ENCODE peak calls at places on chromosomes 7 and 10, in six cellular contexts. H, J, V, Z, G and O are unnamed samples. For H3K4me1, the result is how much of the 10 kb centered on the place peaks cover.

GRCh38 chr10:18777258-18777657 is 118.0 kb downstream of the ARL5B start:
- DNase-seq in H (no peak), J (no peak), V (no peak), Z (no peak), G (no peak), O (no peak)

GRCh38 chr10:35633006-35633980 is 8.8 kb downstream of the FZD8 start:
- DNase-seq in H (no peak), J (no peak), V (no peak), Z (no peak), G (no peak), O (no peak)

GRCh38 chr10:103833731-103834365 is 21.5 kb downstream of the SH3PXD2A start:
- DNase-seq in H (no peak), J (no peak), V (peak), Z (no peak), G (peak), O (peak)

GRCh38 chr7:47937711-47938573 is 10.3 kb downstream of the PKD1L1 start:
- DNase-seq in H (no peak), J (no peak), V (peak), Z (no peak), G (no peak), O (no peak)

GRCh38 chr10:61903184-61903990 is 1.9 kb downstream of the ARID5B start:
- DNase-seq in H (peak), J (peak), V (peak), Z (peak), G (peak), O (peak)

GRCh38 chr10:93746844-93747284 is 10.9 kb upstream of the LGI1 start:
- DNase-seq in H (peak), J (peak), V (peak), Z (no peak), G (no peak), O (peak)

GRCh38 chr10:16995867-16996529 is 133.6 kb downstream of the CUBN start:
- DNase-seq in H (peak), J (peak), V (no peak), Z (no peak), G (no peak), O (no peak)

GRCh38 chr7:157593541-157593940 is 256.7 kb downstream of the DNAJB6 start:
- DNase-seq in H (no peak), J (no peak), V (no peak), Z (no peak), G (no peak), O (no peak)

GRCh38 chr7:99786726-99787300 is 2.8 kb upstream of the CYP3A4 start:
- DNase-seq in H (no peak), J (no peak), V (no peak), Z (no peak), G (no peak), O (no peak)

GRCh38 chr10:60312818-60313588 is 76.7 kb downstream of the ANK3 start:
- DNase-seq in H (peak), J (peak), V (no peak), Z (no peak), G (no peak), O (no peak)

GRCh38 chr10:132311338-132311939 is 3.7 kb upstream of the STK32C start:
- DNase-seq in H (no peak), J (no peak), V (no peak), Z (no peak), G (peak), O (no peak)

GRCh38 chr7:122913608-122914007 is 27.3 kb upstream of the CADPS2 start:
- DNase-seq in H (no peak), J (no peak), V (no peak), Z (no peak), G (no peak), O (no peak)

GRCh38 chr10:116457480-116457879 is 29.8 kb downstream of the PNLIPRP3 start:
- DNase-seq in H (no peak), J (no peak), V (no peak), Z (no peak), G (no peak), O (no peak)

GRCh38 chr10:13593560-13593959 is 6.8 kb downstream of the PRPF18 start:
- DNase-seq in H (peak), J (no peak), V (no peak), Z (no peak), G (no peak), O (no peak)

GRCh38 chr10:17616403-17617030 is 657 bp downstream of the HACD1 start:
- DNase-seq in H (peak), J (peak), V (peak), Z (peak), G (peak), O (peak)

GRCh38 chr7:129538790-129539189 is 36.5 kb downstream of the SMKR1 start:
- DNase-seq in H (no peak), J (no peak), V (no peak), Z (no peak), G (no peak), O (no peak)

GRCh38 chr7:132518102-132518838 is 58.0 kb downstream of the PLXNA4 start:
- DNase-seq in H (no peak), J (peak), V (no peak), Z (no peak), G (no peak), O (no peak)

GRCh38 chr7:467393-467828 is 52.2 kb downstream of the PDGFA start:
- DNase-seq in H (no peak), J (no peak), V (no peak), Z (no peak), G (no peak), O (no peak)

GRCh38 chr7:71285614-71286013 is 153.7 kb downstream of the GALNT17 start:
- DNase-seq in H (peak), J (no peak), V (no peak), Z (no peak), G (no peak), O (no peak)

GRCh38 chr7:87398441-87398840 is 53.0 kb downstream of the CROT start:
- DNase-seq in H (peak), J (no peak), V (no peak), Z (no peak), G (no peak), O (no peak)

GRCh38 chr7:39133088-39133487 is 155.4 kb downstream of the POU6F2 start:
- DNase-seq in H (no peak), J (no peak), V (no peak), Z (no peak), G (no peak), O (no peak)

GRCh38 chr7:55185321-55185802 is 166.5 kb downstream of the EGFR start:
- DNase-seq in H (no peak), J (no peak), V (no peak), Z (no peak), G (no peak), O (no peak)

GRCh38 chr10:86100581-86101061 is 266.0 kb downstream of the GRID1 start:
- DNase-seq in H (peak), J (no peak), V (no peak), Z (no peak), G (no peak), O (no peak)

GRCh38 chr7:133139350-133139749 is 57.5 kb upstream of the CHCHD3 start:
- DNase-seq in H (peak), J (peak), V (no peak), Z (no peak), G (no peak), O (no peak)

GRCh38 chr7:30899066-30899465 is 12.6 kb upstream of the AQP1 start:
- DNase-seq in H (no peak), J (no peak), V (no peak), Z (no peak), G (no peak), O (no peak)

GRCh38 chr10:8242295-8242872 is 187.9 kb downstream of the GATA3 start:
- DNase-seq in H (no peak), J (no peak), V (no peak), Z (no peak), G (no peak), O (no peak)

GRCh38 chr7:159094919-159095915 is 49.5 kb downstream of the VIPR2 start:
- DNase-seq in H (no peak), J (no peak), V (no peak), Z (peak), G (no peak), O (no peak)

GRCh38 chr7:22718200-22718711 is 8.7 kb upstream of the IL6 start:
- DNase-seq in H (peak), J (peak), V (no peak), Z (no peak), G (no peak), O (no peak)

GRCh38 chr10:6202098-6202683 is 541 bp upstream of the PFKFB3 start:
- DNase-seq in H (no peak), J (no peak), V (no peak), Z (no peak), G (no peak), O (no peak)

GRCh38 chr7:21357146-21358097 is 70.5 kb upstream of the SP4 start:
- DNase-seq in H (no peak), J (no peak), V (no peak), Z (no peak), G (no peak), O (no peak)

GRCh38 chr7:155466814-155467675 is 9.1 kb downstream of the EN2 start:
- DNase-seq in H (no peak), J (no peak), V (no peak), Z (no peak), G (peak), O (no peak)

GRCh38 chr7:156556083-156556482 is 84.5 kb upstream of the RNF32 start:
- DNase-seq in H (no peak), J (no peak), V (no peak), Z (no peak), G (no peak), O (no peak)

GRCh38 chr7:42574693-42575084 is 337.2 kb downstream of the C7orf25 start:
- DNase-seq in H (no peak), J (no peak), V (no peak), Z (no peak), G (no peak), O (no peak)
- TF ChIP-seq CTCF in H (no peak), J (no peak), V (peak), Z (no peak), G (no peak), O (no peak)

GRCh38 chr10:77415311-77415960 is 222.2 kb downstream of the KCNMA1 start:
- DNase-seq in H (no peak), J (no peak), V (no peak), Z (no peak), G (no peak), O (no peak)
- H3K4me1 ChIP-seq in H (under half), J (under half), V (under half), Z (under half), G (under half), O (under half)

GRCh38 chr10:11176746-11177145 is 159.1 kb downstream of the CELF2 start:
- DNase-seq in H (no peak), J (no peak), V (peak), Z (no peak), G (no peak), O (no peak)
- H3K27ac ChIP-seq in H (no peak), J (no peak), V (peak), Z (peak), G (no peak), O (peak)

DNA sequence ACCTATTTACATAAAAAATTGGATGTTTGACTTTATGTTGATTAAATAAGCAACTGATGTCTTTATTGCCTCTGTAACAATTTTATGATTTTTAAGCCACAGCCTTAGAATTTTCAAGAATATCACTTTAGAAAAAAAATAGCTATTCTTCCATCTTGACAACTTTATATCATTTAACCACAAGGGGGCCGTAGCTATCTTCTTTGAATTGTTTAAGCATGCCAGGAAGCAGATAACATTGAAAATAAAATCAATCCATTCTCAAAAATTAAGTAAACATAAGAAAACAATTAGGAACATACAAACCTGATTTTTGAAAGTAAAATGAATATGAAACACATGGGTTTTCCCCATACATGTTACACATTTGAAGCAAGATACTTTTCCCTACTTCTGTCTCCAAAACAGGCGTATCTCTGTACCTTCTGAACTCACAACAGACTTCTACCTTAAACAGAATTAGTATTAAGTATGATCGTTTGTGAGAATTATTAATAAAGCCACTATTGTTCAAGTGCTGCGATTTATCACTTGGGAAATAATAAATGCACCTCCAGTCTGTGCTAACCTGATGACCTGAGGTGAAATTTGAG is 209.0 kb downstream of the CACNA2D1 start:
- DNase-seq in H (peak), J (peak), V (no peak), Z (no peak), G (no peak), O (no peak)
- TF ChIP-seq CTCF in H (peak), J (peak), V (peak), Z (peak), G (peak), O (peak)

GRCh38 chr10:48703776-48704555 is 19.3 kb downstream of the WDFY4 start:
- DNase-seq in H (no peak), J (no peak), V (no peak), Z (no peak), G (no peak), O (no peak)
- H3K4me1 ChIP-seq in H (under half), J (under half), V (under half), Z (under half), G (under half), O (under half)

GRCh38 chr7:17506090-17506489 is 207.6 kb downstream of the AHR start:
- DNase-seq in H (peak), J (no peak), V (peak), Z (peak), G (no peak), O (peak)
- H3K27ac ChIP-seq in H (no peak), J (no peak), V (peak), Z (no peak), G (peak), O (peak)